ENCODE peak calls at places on chromosomes 7 and 10, in four cellular contexts. Y is MM.1S, I is hepatocyte, D is A673. F is an unnamed sample.
A peak's percentile ranks its signal among the peaks of the same experiment; 100 is the strongest.

GRCh38 chr10:77970869-77971803 is 44.6 kb upstream of the DLG5 start:
- DNase-seq in I (peak; percentile 86), D (peak; percentile 31), Y (peak; percentile 33), F (peak; percentile 66)

GRCh38 chr10:117496031-117496430 is 46.5 kb upstream of the EMX2 start:
- DNase-seq in Y (no peak), I (no peak), D (no peak), F (no peak)

GRCh38 chr7:2922271-2922691 is 78.2 kb upstream of the GNA12 start:
- DNase-seq in Y (no peak), D (no peak), I (no peak), F (no peak)

GRCh38 chr7:50449501-50449880 is 659 bp downstream of the FIGNL1 start:
- DNase-seq in D (peak; percentile 7), Y (no peak), I (no peak), F (no peak)

GRCh38 chr10:126243976-126244375 is 144.3 kb downstream of the ADAM12 start:
- DNase-seq in Y (no peak), I (no peak), D (no peak), F (no peak)

GRCh38 chr10:100009283-100009792 is 409 bp downstream of the DNMBP start:
- DNase-seq in D (peak; percentile 75), I (peak; percentile 87), Y (peak; percentile 63), F (peak; percentile 44)

GRCh38 chr7:91357929-91358328 is 93.7 kb downstream of the FZD1 start:
- DNase-seq in D (no peak), Y (no peak), I (no peak), F (no peak)

GRCh38 chr10:21694646-21695045 is 160.6 kb downstream of the MLLT10 start:
- DNase-seq in D (no peak), I (no peak), Y (no peak), F (no peak)

GRCh38 chr10:4849042-4849402 is 23.0 kb downstream of the AKR1E2 start:
- DNase-seq in Y (no peak), D (no peak), I (no peak), F (no peak)

DNA sequence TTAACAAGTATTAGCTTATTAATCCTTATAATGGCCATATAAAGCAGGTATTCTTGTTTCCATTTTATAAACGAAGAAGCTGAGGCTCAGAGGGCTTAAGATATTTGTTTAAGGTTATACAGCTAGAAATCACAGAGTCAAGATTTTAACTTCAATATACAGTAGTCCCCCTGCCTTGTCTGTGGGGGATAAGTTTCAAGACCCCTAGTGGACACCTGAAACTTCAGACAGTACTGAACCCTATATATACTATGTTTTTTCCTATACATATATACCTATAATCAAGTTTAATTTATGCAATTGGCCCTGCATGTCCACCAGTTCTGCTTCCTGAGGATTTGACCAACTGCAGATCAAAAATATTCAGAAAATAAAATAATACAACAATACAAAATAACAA is 44.4 kb upstream of the STRIP2 start:
- DNase-seq in I (no peak), D (no peak), Y (no peak), F (no peak)
- TF ChIP-seq CTCF in I (no peak), D (no peak), Y (no peak), F (no peak)

GRCh38 chr7:69597278-69598076 is 798 bp upstream of the AUTS2 start:
- DNase-seq in Y (no peak), I (peak; percentile 54), D (no peak), F (peak; percentile 10)
- TF ChIP-seq EZH2 in Y (no peak), I (no peak), D (no peak), F (peak; percentile 56)

GRCh38 chr7:105937411-105937810 is 25.7 kb upstream of the CDHR3 start:
- DNase-seq in I (no peak), D (no peak), Y (no peak), F (no peak)

GRCh38 chr7:105935250-105935649 is 27.8 kb upstream of the CDHR3 start:
- DNase-seq in D (no peak), I (no peak), Y (no peak), F (no peak)

GRCh38 chr7:105931179-105931578 is 31.9 kb upstream of the CDHR3 start:
- DNase-seq in D (no peak), Y (no peak), I (no peak), F (no peak)

GRCh38 chr7:105932835-105933477 is 30.1 kb upstream of the CDHR3 start:
- DNase-seq in Y (no peak), I (no peak), D (peak; percentile 97), F (no peak)

GRCh38 chr7:105934577-105935185 is 28.4 kb upstream of the CDHR3 start:
- DNase-seq in I (peak; percentile 62), D (peak; percentile 46), Y (peak; percentile 25), F (no peak)
- TF ChIP-seq CTCF in I (peak; percentile 52), D (peak; percentile 50), Y (peak; percentile 26), F (no peak)

DNA sequence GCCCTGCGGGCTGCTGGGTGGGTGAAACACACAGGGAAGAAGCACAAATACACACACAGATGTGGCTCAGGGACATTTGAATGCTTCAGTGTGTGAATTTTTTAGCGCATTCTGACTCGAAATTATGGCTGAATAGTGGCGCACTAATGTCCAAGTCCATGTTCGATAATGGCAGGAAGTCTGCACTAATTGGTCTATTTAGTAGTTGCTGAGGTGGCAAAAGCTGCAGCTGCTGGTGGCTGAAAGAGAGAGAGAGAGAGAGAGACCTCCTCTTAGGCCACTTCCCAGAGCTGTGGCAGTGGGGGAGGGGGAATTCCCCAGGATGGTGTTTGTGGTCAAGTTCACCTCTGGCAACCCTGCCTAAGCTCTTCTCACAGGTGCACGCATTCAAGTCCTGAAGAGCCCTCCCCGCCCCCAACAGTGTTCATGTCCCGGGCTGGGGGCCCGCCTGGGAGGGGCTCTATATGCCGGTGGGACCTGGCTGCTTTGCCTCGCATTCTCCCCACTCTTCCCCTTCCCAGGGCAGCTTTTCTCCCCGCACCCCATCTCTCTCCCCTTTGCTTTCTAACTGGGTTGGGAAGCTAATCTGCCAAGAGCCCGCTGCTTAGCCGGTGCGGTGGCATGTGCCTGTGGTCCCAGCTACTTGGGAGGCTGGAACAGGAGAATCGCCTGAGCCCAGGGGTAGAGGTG is 6.0 kb upstream of the MNX1 start:
- DNase-seq in D (no peak), I (no peak), Y (peak; percentile 100), F (no peak)
- TF ChIP-seq EZH2 in D (no peak), I (no peak), Y (no peak), F (peak; percentile 15)